ENCODE peak calls at places on chromosomes 7 and 10, in six cellular contexts. K, T, B, W, S and Z are unnamed samples.

GRCh38 chr10:43846968-43847367 is 198.3 kb upstream of the ZNF32 start:
- DNase-seq in K (no peak), T (no peak), B (no peak), W (no peak), S (no peak), Z (no peak)

GRCh38 chr7:116579835-116580234 is 55.0 kb downstream of the CAV1 start:
- DNase-seq in K (no peak), T (no peak), B (no peak), W (no peak), S (no peak), Z (no peak)

GRCh38 chr7:155803418-155804376 is 8.6 kb downstream of the SHH start:
- DNase-seq in K (no peak), T (no peak), B (no peak), W (no peak), S (no peak), Z (peak)

GRCh38 chr7:47730135-47730534 is 148.2 kb upstream of the TNS3 start:
- DNase-seq in K (no peak), T (no peak), B (no peak), W (no peak), S (no peak), Z (no peak)

GRCh38 chr7:106865130-106866115 is at the start of gene PIK3CG:
- DNase-seq in K (peak), T (no peak), B (no peak), W (no peak), S (no peak), Z (no peak)

GRCh38 chr10:69994262-69994661 is 58.4 kb upstream of the MACROH2A2 start:
- DNase-seq in K (peak), T (no peak), B (no peak), W (no peak), S (no peak), Z (peak)

GRCh38 chr10:118365702-118366101 is 23.6 kb upstream of the FAM204A start:
- DNase-seq in K (no peak), T (no peak), B (no peak), W (no peak), S (no peak), Z (no peak)

GRCh38 chr10:91689731-91690168 is 56.9 kb upstream of the PPP1R3C start:
- DNase-seq in K (no peak), T (no peak), B (no peak), W (no peak), S (no peak), Z (no peak)

GRCh38 chr10:72796538-72796937 is 97.0 kb upstream of the OIT3 start:
- DNase-seq in K (no peak), T (no peak), B (no peak), W (no peak), S (no peak), Z (no peak)

GRCh38 chr10:70458329-70459060 is 17.0 kb upstream of the NODAL start:
- DNase-seq in K (no peak), T (peak), B (no peak), W (no peak), S (peak), Z (peak)

GRCh38 chr10:110475722-110476515 is 21.8 kb upstream of the DUSP5 start:
- DNase-seq in K (no peak), T (no peak), B (no peak), W (no peak), S (no peak), Z (no peak)

GRCh38 chr7:98266840-98267239 is 14.6 kb upstream of the BRI3 start:
- DNase-seq in K (no peak), T (no peak), B (no peak), W (no peak), S (no peak), Z (no peak)

GRCh38 chr10:117334075-117334474 is 41.2 kb downstream of the PDZD8 start:
- DNase-seq in K (no peak), T (no peak), B (no peak), W (no peak), S (no peak), Z (no peak)

GRCh38 chr10:12703813-12704212 is 297.7 kb downstream of the CCDC3 start:
- DNase-seq in K (no peak), T (no peak), B (peak), W (no peak), S (no peak), Z (no peak)

GRCh38 chr7:83337050-83337449 is 174.4 kb upstream of the PCLO start:
- DNase-seq in K (no peak), T (no peak), B (no peak), W (no peak), S (no peak), Z (no peak)

GRCh38 chr7:44378744-44379143 is 53.4 kb upstream of the CAMK2B start:
- DNase-seq in K (no peak), T (no peak), B (peak), W (no peak), S (no peak), Z (no peak)

GRCh38 chr10:62268399-62269076 is at the start of gene RTKN2:
- DNase-seq in K (peak), T (peak), B (peak), W (no peak), S (peak), Z (peak)

GRCh38 chr7:109109558-109109957 is 539.9 kb downstream of the DNAJB9 start:
- DNase-seq in K (no peak), T (no peak), B (no peak), W (no peak), S (no peak), Z (no peak)

GRCh38 chr7:37225255-37226012 is 223.2 kb downstream of the ELMO1 start:
- DNase-seq in K (no peak), T (no peak), B (no peak), W (no peak), S (no peak), Z (no peak)

GRCh38 chr10:123295644-123296043 is 141.4 kb downstream of the BUB3 start:
- DNase-seq in K (no peak), T (no peak), B (no peak), W (no peak), S (no peak), Z (no peak)

GRCh38 chr7:142440219-142441073 is 182.6 kb upstream of the PRSS58 start:
- DNase-seq in K (no peak), T (no peak), B (peak), W (no peak), S (no peak), Z (no peak)

GRCh38 chr7:83173664-83174063 is 11.0 kb upstream of the PCLO start:
- DNase-seq in K (no peak), T (no peak), B (no peak), W (no peak), S (no peak), Z (no peak)

GRCh38 chr7:101239951-101240220 is 2.3 kb upstream of the CLDN15 start:
- DNase-seq in K (no peak), T (no peak), B (no peak), W (no peak), S (no peak), Z (no peak)

GRCh38 chr10:86795353-86795752 is 38.9 kb downstream of the BMPR1A start:
- DNase-seq in K (no peak), T (no peak), B (peak), W (no peak), S (no peak), Z (no peak)

GRCh38 chr10:119115921-119116320 is 12.0 kb downstream of the DENND10 start:
- DNase-seq in K (no peak), T (no peak), B (no peak), W (no peak), S (no peak), Z (no peak)

GRCh38 chr7:118129037-118129436 is 54.9 kb upstream of the LSM8 start:
- DNase-seq in K (no peak), T (no peak), B (no peak), W (no peak), S (no peak), Z (no peak)

GRCh38 chr7:80387634-80388033 is 124.2 kb downstream of the GNAT3 start:
- DNase-seq in K (no peak), T (no peak), B (no peak), W (no peak), S (no peak), Z (no peak)

GRCh38 chr7:148042935-148043334 is 547.6 kb upstream of the C7orf33 start:
- DNase-seq in K (no peak), T (no peak), B (no peak), W (no peak), S (no peak), Z (no peak)